ENCODE peak calls at places on chromosomes 2 and 18, in five cellular contexts. One of them, this sample, is unnamed.

GRCh38 chr2:226727251-226727650 is 72.4 kb downstream of the IRS1 start:
- DNase-seq in dorsolateral prefrontal cortex: no peak
- DNase-seq in thoracic aorta: no peak
- DNase-seq in neural progenitor cell: no peak
- DNase-seq in AG04450: no peak
- DNase-seq in this sample: no peak

GRCh38 chr2:20525041-20526035 is 78.5 kb downstream of the RHOB start:
- DNase-seq in dorsolateral prefrontal cortex: no peak
- DNase-seq in thoracic aorta: peak
- DNase-seq in neural progenitor cell: no peak
- DNase-seq in AG04450: no peak
- DNase-seq in this sample: peak

GRCh38 chr2:162839419-162839818 is 852 bp upstream of the KCNH7 start:
- DNase-seq in dorsolateral prefrontal cortex: peak
- DNase-seq in thoracic aorta: no peak
- DNase-seq in neural progenitor cell: peak
- DNase-seq in AG04450: no peak
- DNase-seq in this sample: no peak

GRCh38 chr2:162069200-162069910 is 4.7 kb downstream of the DPP4 start:
- DNase-seq in dorsolateral prefrontal cortex: no peak
- DNase-seq in thoracic aorta: no peak
- DNase-seq in neural progenitor cell: no peak
- DNase-seq in AG04450: no peak
- DNase-seq in this sample: no peak

GRCh38 chr2:86772626-86773025 is 18.1 kb downstream of the CD8A start:
- DNase-seq in dorsolateral prefrontal cortex: no peak
- DNase-seq in thoracic aorta: no peak
- DNase-seq in neural progenitor cell: no peak
- DNase-seq in AG04450: no peak
- DNase-seq in this sample: no peak

GRCh38 chr18:75827781-75828274 is 400.3 kb upstream of the SMIM21 start:
- DNase-seq in dorsolateral prefrontal cortex: no peak
- DNase-seq in thoracic aorta: no peak
- DNase-seq in neural progenitor cell: no peak
- DNase-seq in AG04450: no peak
- DNase-seq in this sample: no peak

GRCh38 chr2:118224144-118224887 is 136.0 kb downstream of the INSIG2 start:
- DNase-seq in dorsolateral prefrontal cortex: no peak
- DNase-seq in thoracic aorta: no peak
- DNase-seq in neural progenitor cell: peak
- DNase-seq in AG04450: no peak
- DNase-seq in this sample: no peak

GRCh38 chr2:37809525-37809924 is 115.6 kb upstream of the RMDN2 start:
- DNase-seq in dorsolateral prefrontal cortex: no peak
- DNase-seq in thoracic aorta: no peak
- DNase-seq in neural progenitor cell: peak
- DNase-seq in AG04450: no peak
- DNase-seq in this sample: no peak

GRCh38 chr2:165902929-165903328 is 50.6 kb downstream of the TTC21B start:
- DNase-seq in dorsolateral prefrontal cortex: no peak
- DNase-seq in thoracic aorta: no peak
- DNase-seq in neural progenitor cell: no peak
- DNase-seq in AG04450: no peak
- DNase-seq in this sample: no peak

GRCh38 chr2:43939695-43940094 is 56.1 kb downstream of the LRPPRC start:
- DNase-seq in dorsolateral prefrontal cortex: no peak
- DNase-seq in thoracic aorta: no peak
- DNase-seq in neural progenitor cell: no peak
- DNase-seq in AG04450: no peak
- DNase-seq in this sample: no peak

GRCh38 chr18:10475633-10476388 is 21.4 kb downstream of the APCDD1 start:
- DNase-seq in dorsolateral prefrontal cortex: peak
- DNase-seq in thoracic aorta: no peak
- DNase-seq in neural progenitor cell: no peak
- DNase-seq in AG04450: no peak
- DNase-seq in this sample: no peak

GRCh38 chr18:22473366-22473765 is 55.7 kb upstream of the CTAGE1 start:
- DNase-seq in dorsolateral prefrontal cortex: no peak
- DNase-seq in thoracic aorta: no peak
- DNase-seq in neural progenitor cell: no peak
- DNase-seq in AG04450: no peak
- DNase-seq in this sample: no peak

GRCh38 chr2:159054032-159054334 is 85.5 kb downstream of the TANC1 start:
- DNase-seq in dorsolateral prefrontal cortex: no peak
- DNase-seq in thoracic aorta: no peak
- DNase-seq in neural progenitor cell: no peak
- DNase-seq in AG04450: no peak
- DNase-seq in this sample: no peak

GRCh38 chr2:128450211-128451015 is 131.7 kb upstream of the HS6ST1 start:
- DNase-seq in dorsolateral prefrontal cortex: no peak
- DNase-seq in thoracic aorta: no peak
- DNase-seq in neural progenitor cell: peak
- DNase-seq in AG04450: no peak
- DNase-seq in this sample: no peak

GRCh38 chr2:65265090-65266045 is 37.7 kb downstream of the ACTR2 start:
- DNase-seq in dorsolateral prefrontal cortex: no peak
- DNase-seq in thoracic aorta: no peak
- DNase-seq in neural progenitor cell: peak
- DNase-seq in AG04450: peak
- DNase-seq in this sample: peak

GRCh38 chr2:33433279-33434235 is 42.9 kb upstream of the RASGRP3 start:
- DNase-seq in dorsolateral prefrontal cortex: no peak
- DNase-seq in thoracic aorta: no peak
- DNase-seq in neural progenitor cell: no peak
- DNase-seq in AG04450: no peak
- DNase-seq in this sample: no peak

GRCh38 chr2:26024260-26024659 is 9.6 kb upstream of the RAB10 start:
- DNase-seq in dorsolateral prefrontal cortex: no peak
- DNase-seq in thoracic aorta: no peak
- DNase-seq in neural progenitor cell: no peak
- DNase-seq in AG04450: no peak
- DNase-seq in this sample: no peak

GRCh38 chr2:23346029-23346428 is 39.0 kb upstream of the KLHL29 start:
- DNase-seq in dorsolateral prefrontal cortex: no peak
- DNase-seq in thoracic aorta: no peak
- DNase-seq in neural progenitor cell: no peak
- DNase-seq in AG04450: no peak
- DNase-seq in this sample: no peak

GRCh38 chr18:73099759-73100158 is 232.0 kb upstream of the NETO1 start:
- DNase-seq in dorsolateral prefrontal cortex: no peak
- DNase-seq in thoracic aorta: no peak
- DNase-seq in neural progenitor cell: no peak
- DNase-seq in AG04450: no peak
- DNase-seq in this sample: no peak

GRCh38 chr2:239674981-239675855 is 274.4 kb upstream of the HDAC4 start:
- DNase-seq in dorsolateral prefrontal cortex: no peak
- DNase-seq in thoracic aorta: no peak
- DNase-seq in neural progenitor cell: no peak
- DNase-seq in AG04450: no peak
- DNase-seq in this sample: no peak

GRCh38 chr2:31987454-31987853 is 23.4 kb downstream of the MEMO1 start:
- DNase-seq in dorsolateral prefrontal cortex: no peak
- DNase-seq in thoracic aorta: no peak
- DNase-seq in neural progenitor cell: no peak
- DNase-seq in AG04450: no peak
- DNase-seq in this sample: peak

GRCh38 chr2:73069855-73070650 is 1.5 kb downstream of the SFXN5 start:
- DNase-seq in dorsolateral prefrontal cortex: no peak
- DNase-seq in thoracic aorta: no peak
- DNase-seq in neural progenitor cell: no peak
- DNase-seq in AG04450: no peak
- DNase-seq in this sample: peak

GRCh38 chr2:111057045-111057444 is 63.7 kb upstream of the BCL2L11 start:
- DNase-seq in dorsolateral prefrontal cortex: no peak
- DNase-seq in thoracic aorta: no peak
- DNase-seq in neural progenitor cell: no peak
- DNase-seq in AG04450: no peak
- DNase-seq in this sample: no peak

GRCh38 chr2:55097083-55097461 is 46.8 kb upstream of the RTN4 start:
- DNase-seq in dorsolateral prefrontal cortex: no peak
- DNase-seq in thoracic aorta: no peak
- DNase-seq in neural progenitor cell: no peak
- DNase-seq in AG04450: no peak
- DNase-seq in this sample: no peak

GRCh38 chr2:55099878-55100820 is 49.9 kb upstream of the RTN4 start:
- DNase-seq in dorsolateral prefrontal cortex: no peak
- DNase-seq in thoracic aorta: no peak
- DNase-seq in neural progenitor cell: no peak
- DNase-seq in AG04450: no peak
- DNase-seq in this sample: peak

GRCh38 chr2:55099493-55099877 is 49.2 kb upstream of the RTN4 start:
- DNase-seq in dorsolateral prefrontal cortex: no peak
- DNase-seq in thoracic aorta: no peak
- DNase-seq in neural progenitor cell: no peak
- DNase-seq in AG04450: no peak
- DNase-seq in this sample: no peak

GRCh38 chr2:55096586-55096985 is 46.3 kb upstream of the RTN4 start:
- DNase-seq in dorsolateral prefrontal cortex: no peak
- DNase-seq in thoracic aorta: no peak
- DNase-seq in neural progenitor cell: no peak
- DNase-seq in AG04450: no peak
- DNase-seq in this sample: no peak

GRCh38 chr2:55097462-55098410 is 47.5 kb upstream of the RTN4 start:
- DNase-seq in dorsolateral prefrontal cortex: no peak
- DNase-seq in thoracic aorta: no peak
- DNase-seq in neural progenitor cell: no peak
- DNase-seq in AG04450: no peak
- DNase-seq in this sample: peak
- H3K27ac ChIP-seq in dorsolateral prefrontal cortex: peak
- H3K27ac ChIP-seq in thoracic aorta: peak
- H3K27ac ChIP-seq in neural progenitor cell: no peak
- H3K27ac ChIP-seq in AG04450: no peak
- H3K27ac ChIP-seq in this sample: no peak

GRCh38 chr2:233179848-233180368 is 71.6 kb upstream of the ATG16L1 start:
- DNase-seq in dorsolateral prefrontal cortex: no peak
- DNase-seq in thoracic aorta: no peak
- DNase-seq in neural progenitor cell: no peak
- DNase-seq in AG04450: no peak
- DNase-seq in this sample: no peak
- H3K27ac ChIP-seq in dorsolateral prefrontal cortex: no peak
- H3K27ac ChIP-seq in thoracic aorta: no peak
- H3K27ac ChIP-seq in neural progenitor cell: no peak
- H3K27ac ChIP-seq in AG04450: no peak
- H3K27ac ChIP-seq in this sample: no peak

GRCh38 chr18:23838233-23838632 is 149.0 kb downstream of the LAMA3 start:
- DNase-seq in dorsolateral prefrontal cortex: no peak
- DNase-seq in thoracic aorta: no peak
- DNase-seq in neural progenitor cell: no peak
- DNase-seq in AG04450: no peak
- DNase-seq in this sample: no peak

GRCh38 chr18:23837591-23837990 is 148.3 kb downstream of the LAMA3 start:
- DNase-seq in dorsolateral prefrontal cortex: no peak
- DNase-seq in thoracic aorta: no peak
- DNase-seq in neural progenitor cell: no peak
- DNase-seq in AG04450: no peak
- DNase-seq in this sample: peak

GRCh38 chr18:23835506-23835905 is 146.3 kb downstream of the LAMA3 start:
- DNase-seq in dorsolateral prefrontal cortex: no peak
- DNase-seq in thoracic aorta: no peak
- DNase-seq in neural progenitor cell: no peak
- DNase-seq in AG04450: no peak
- DNase-seq in this sample: no peak

GRCh38 chr18:23833714-23834113 is 144.5 kb downstream of the LAMA3 start:
- DNase-seq in dorsolateral prefrontal cortex: no peak
- DNase-seq in thoracic aorta: no peak
- DNase-seq in neural progenitor cell: no peak
- DNase-seq in AG04450: no peak
- DNase-seq in this sample: no peak

DNA sequence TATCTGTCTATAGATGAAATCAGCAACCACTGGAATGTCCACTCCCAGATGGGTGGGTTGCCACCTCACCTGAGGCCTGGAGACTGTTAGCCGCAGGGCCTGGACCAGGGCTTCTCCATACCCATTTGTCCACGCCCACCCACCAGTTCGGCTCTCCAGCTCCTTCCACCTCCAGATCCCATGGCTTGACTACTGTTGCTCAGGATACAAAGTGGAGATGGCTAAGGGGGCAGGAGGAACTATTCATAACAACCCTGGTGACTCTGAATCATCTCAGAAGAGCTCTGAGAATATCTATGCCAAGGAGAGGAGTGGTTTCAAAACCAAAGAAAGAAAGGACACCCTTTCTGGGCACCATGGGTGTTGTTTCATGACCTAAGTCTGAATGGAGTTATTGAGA is 145.8 kb downstream of the LAMA3 start:
- DNase-seq in dorsolateral prefrontal cortex: no peak
- DNase-seq in thoracic aorta: no peak
- DNase-seq in neural progenitor cell: no peak
- DNase-seq in AG04450: no peak
- DNase-seq in this sample: no peak
- H3K27ac ChIP-seq in dorsolateral prefrontal cortex: no peak
- H3K27ac ChIP-seq in thoracic aorta: no peak
- H3K27ac ChIP-seq in neural progenitor cell: no peak
- H3K27ac ChIP-seq in AG04450: no peak
- H3K27ac ChIP-seq in this sample: no peak

GRCh38 chr2:9228088-9228751 is 21.6 kb downstream of the ASAP2 start:
- DNase-seq in dorsolateral prefrontal cortex: no peak
- DNase-seq in thoracic aorta: no peak
- DNase-seq in neural progenitor cell: no peak
- DNase-seq in AG04450: no peak
- DNase-seq in this sample: peak

GRCh38 chr2:9230051-9230802 is 23.6 kb downstream of the ASAP2 start:
- DNase-seq in dorsolateral prefrontal cortex: no peak
- DNase-seq in thoracic aorta: no peak
- DNase-seq in neural progenitor cell: no peak
- DNase-seq in AG04450: no peak
- DNase-seq in this sample: no peak

GRCh38 chr2:9229470-9229820 is 22.8 kb downstream of the ASAP2 start:
- DNase-seq in dorsolateral prefrontal cortex: no peak
- DNase-seq in thoracic aorta: no peak
- DNase-seq in neural progenitor cell: no peak
- DNase-seq in AG04450: no peak
- DNase-seq in this sample: no peak

GRCh38 chr2:9230881-9231280 is 24.3 kb downstream of the ASAP2 start:
- DNase-seq in dorsolateral prefrontal cortex: no peak
- DNase-seq in thoracic aorta: no peak
- DNase-seq in neural progenitor cell: no peak
- DNase-seq in AG04450: no peak
- DNase-seq in this sample: no peak

DNA sequence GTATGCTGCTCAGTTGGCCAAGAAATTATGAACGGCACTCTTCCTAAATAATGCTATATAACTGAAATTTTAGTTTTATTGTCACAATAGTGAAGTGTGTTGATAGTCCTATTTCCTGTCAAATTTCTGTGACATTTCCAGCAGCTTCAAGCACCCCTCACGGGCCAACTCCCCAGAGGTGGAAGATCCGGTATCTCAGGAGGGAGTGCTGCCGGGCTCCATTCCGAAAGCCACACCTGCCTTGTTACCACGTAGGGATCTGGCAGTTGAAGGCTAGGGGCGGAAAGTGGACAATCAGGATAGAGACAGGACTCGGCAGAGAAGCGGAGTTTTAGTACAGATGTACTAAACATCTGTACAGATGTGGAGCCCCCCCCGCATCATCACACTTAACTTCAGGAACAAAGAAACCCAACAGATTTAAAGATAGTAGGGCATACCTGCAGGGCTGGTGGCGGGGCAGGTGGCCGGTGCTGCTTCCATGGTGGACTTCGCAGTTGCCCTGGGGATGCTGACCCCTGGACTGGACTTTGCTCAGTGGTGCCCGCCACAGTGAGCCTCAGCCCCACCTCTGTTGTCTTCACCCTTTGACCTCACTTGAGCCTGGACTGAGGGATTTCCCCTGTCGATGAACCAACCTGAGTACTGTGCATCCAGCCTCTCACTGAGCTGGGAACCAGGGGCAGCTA is 22.3 kb downstream of the ASAP2 start:
- DNase-seq in dorsolateral prefrontal cortex: no peak
- DNase-seq in thoracic aorta: no peak
- DNase-seq in neural progenitor cell: no peak
- DNase-seq in AG04450: no peak
- DNase-seq in this sample: no peak
- H3K27ac ChIP-seq in dorsolateral prefrontal cortex: no peak
- H3K27ac ChIP-seq in thoracic aorta: peak
- H3K27ac ChIP-seq in neural progenitor cell: no peak
- H3K27ac ChIP-seq in AG04450: peak
- H3K27ac ChIP-seq in this sample: peak

This sample was measured in astrocyte.